ENCODE peak calls at places on chromosomes 12 and 14, in seven cellular contexts. G is astrocyte; S is mesenchymal stem cell; F is hepatocyte; A is aorta; W is CD8-positive, alpha-beta T cell; X is GM23248. P is an unnamed sample.

GRCh38 chr14:98919431-98919830 is 352.6 kb downstream of the BCL11B start:
- DNase-seq in G (no peak), X (no peak), A (peak; percentile 51), S (no peak), W (no peak), F (no peak), P (no peak)

GRCh38 chr12:56804684-56805083 is 41.6 kb downstream of the HSD17B6 start:
- DNase-seq in G (no peak), F (no peak), X (no peak), A (no peak), W (no peak), S (no peak), P (no peak)

GRCh38 chr14:27384124-27384523 is 786.3 kb upstream of the NOVA1 start:
- DNase-seq in S (no peak), G (no peak), X (no peak), W (no peak), A (peak; percentile 61), F (no peak), P (no peak)

GRCh38 chr14:34718750-34719304 is 4.4 kb upstream of the CFL2 start:
- DNase-seq in X (peak; percentile 71), G (peak; percentile 74), S (peak; percentile 60), W (no peak), A (no peak), F (no peak), P (no peak)

GRCh38 chr12:103840881-103841689 is at the start of gene NT5DC3:
- DNase-seq in X (peak; percentile 91), G (peak; percentile 58), A (peak; percentile 95), S (peak; percentile 80), F (peak; percentile 94), W (peak; percentile 74), P (peak; percentile 75)

GRCh38 chr12:123951467-123951866 is 21.2 kb downstream of the CCDC92 start:
- DNase-seq in W (no peak), S (no peak), G (no peak), F (no peak), A (no peak), X (no peak), P (no peak)

GRCh38 chr14:105468621-105469241 is 5.9 kb upstream of the CRIP2 start:
- DNase-seq in S (no peak), X (no peak), W (no peak), F (no peak), A (no peak), G (no peak), P (peak; percentile 72)

GRCh38 chr12:5022030-5022429 is 21.6 kb upstream of the KCNA5 start:
- DNase-seq in W (no peak), F (no peak), X (peak; percentile 32), G (no peak), A (no peak), S (no peak), P (no peak)

GRCh38 chr14:28254768-28255167 is 511.8 kb upstream of the FOXG1 start:
- DNase-seq in W (no peak), G (no peak), A (no peak), X (no peak), S (no peak), F (no peak), P (no peak)

GRCh38 chr14:24670594-24670993 is 36.6 kb upstream of the GZMB start:
- DNase-seq in S (no peak), W (no peak), A (no peak), F (no peak), X (no peak), G (no peak), P (no peak)

GRCh38 chr12:80186727-80187217 is 87.4 kb downstream of the OTOGL start:
- DNase-seq in S (peak; percentile 97), W (no peak), A (no peak), X (peak; percentile 97), F (peak; percentile 93), G (peak; percentile 92), P (peak; percentile 40)

GRCh38 chr14:104602315-104602932 is 2.1 kb downstream of the TMEM179 start:
- DNase-seq in S (no peak), W (no peak), F (no peak), X (no peak), G (no peak), A (no peak), P (no peak)

GRCh38 chr12:130704606-130705005 is 11.5 kb downstream of the RIMBP2 start:
- DNase-seq in W (no peak), F (no peak), G (no peak), A (no peak), X (no peak), S (no peak), P (no peak)

GRCh38 chr12:67442896-67443295 is 173.7 kb downstream of the CAND1 start:
- DNase-seq in A (no peak), G (no peak), S (no peak), F (no peak), W (no peak), X (no peak), P (no peak)

GRCh38 chr12:99387661-99388060 is 259.9 kb upstream of the GARIN6 start:
- DNase-seq in X (no peak), W (no peak), F (no peak), A (no peak), S (no peak), G (peak; percentile 26), P (no peak)

GRCh38 chr12:96220902-96221301 is 26.7 kb downstream of the ELK3 start:
- DNase-seq in S (no peak), A (peak; percentile 43), G (peak; percentile 72), X (peak; percentile 80), F (no peak), W (no peak), P (no peak)

GRCh38 chr12:77179515-77179914 is 114.1 kb upstream of the E2F7 start:
- DNase-seq in W (no peak), S (no peak), G (no peak), F (no peak), A (no peak), X (no peak), P (no peak)

GRCh38 chr14:96584907-96585671 is 82.9 kb downstream of the PAPOLA start:
- DNase-seq in S (no peak), W (no peak), A (no peak), X (no peak), F (no peak), G (no peak), P (no peak)

GRCh38 chr14:78498062-78498595 is 328.0 kb downstream of the NRXN3 start:
- DNase-seq in F (no peak), G (no peak), X (no peak), W (no peak), S (no peak), A (no peak), P (no peak)

GRCh38 chr12:89185889-89186288 is 166.4 kb downstream of the DUSP6 start:
- DNase-seq in A (no peak), F (no peak), G (no peak), X (peak; percentile 47), S (no peak), W (no peak), P (no peak)

GRCh38 chr12:94640134-94640928 is 10.0 kb downstream of the TMCC3 start:
- DNase-seq in G (peak; percentile 94), A (no peak), X (peak; percentile 34), S (peak; percentile 75), F (no peak), W (no peak), P (no peak)

GRCh38 chr12:90909069-90909676 is 45.8 kb downstream of the CCER1 start:
- DNase-seq in G (peak; percentile 47), X (peak; percentile 79), W (no peak), F (peak; percentile 67), A (no peak), S (peak; percentile 64), P (no peak)

GRCh38 chr14:59679872-59680271 is 103.3 kb upstream of the CCDC175 start:
- DNase-seq in S (peak; percentile 36), A (no peak), F (peak; percentile 39), X (peak; percentile 3), W (no peak), G (no peak), P (no peak)

GRCh38 chr12:5187136-5187535 is 143.5 kb downstream of the KCNA5 start:
- DNase-seq in G (no peak), S (no peak), F (no peak), W (no peak), X (no peak), A (no peak), P (no peak)

GRCh38 chr14:103549361-103550311 is 12.8 kb downstream of the BAG5 start:
- DNase-seq in W (no peak), X (no peak), F (no peak), S (no peak), A (peak; percentile 74), G (no peak), P (no peak)

GRCh38 chr12:125434131-125434530 is 368.9 kb downstream of the AACS start:
- DNase-seq in S (no peak), X (no peak), F (no peak), G (no peak), A (no peak), W (no peak), P (no peak)
- H3K4me1 ChIP-seq in S (no peaks in the 10 kb centered on the region), X (no peaks in the 10 kb centered on the region), F (no peaks in the 10 kb centered on the region), G (no peaks in the 10 kb centered on the region), A (no peaks in the 10 kb centered on the region), W (no peaks in the 10 kb centered on the region), P (no peaks in the 10 kb centered on the region)

GRCh38 chr14:53108292-53108937 is 44.7 kb downstream of the DDHD1 start:
- DNase-seq in W (no peak), G (no peak), A (no peak), F (no peak), S (peak; percentile 9), X (peak; percentile 46), P (no peak)
- H3K4me3 ChIP-seq in W (peak overlapping the region; percentile 57), G (no peak overlapping the region), A (no peak overlapping the region), F (no peak overlapping the region), S (no peak overlapping the region), X (peak overlapping the region; percentile 70), P (peak overlapping the region; percentile 45)

GRCh38 chr12:121439715-121440114 is 39.8 kb downstream of the RNF34 start:
- DNase-seq in X (no peak), S (no peak), G (no peak), W (no peak), A (no peak), F (no peak), P (no peak)

GRCh38 chr12:121443193-121443829 is 43.4 kb downstream of the RNF34 start:
- DNase-seq in A (peak; percentile 96), X (peak; percentile 86), S (peak; percentile 79), W (peak; percentile 47), G (peak; percentile 29), F (peak; percentile 89), P (peak; percentile 80)

GRCh38 chr12:121440768-121441167 is 40.9 kb downstream of the RNF34 start:
- DNase-seq in G (no peak), X (no peak), F (no peak), S (no peak), A (no peak), W (no peak), P (no peak)

GRCh38 chr12:121442028-121442948 is 42.4 kb downstream of the RNF34 start:
- DNase-seq in W (no peak), A (no peak), S (no peak), X (no peak), G (no peak), F (no peak), P (no peak)

DNA sequence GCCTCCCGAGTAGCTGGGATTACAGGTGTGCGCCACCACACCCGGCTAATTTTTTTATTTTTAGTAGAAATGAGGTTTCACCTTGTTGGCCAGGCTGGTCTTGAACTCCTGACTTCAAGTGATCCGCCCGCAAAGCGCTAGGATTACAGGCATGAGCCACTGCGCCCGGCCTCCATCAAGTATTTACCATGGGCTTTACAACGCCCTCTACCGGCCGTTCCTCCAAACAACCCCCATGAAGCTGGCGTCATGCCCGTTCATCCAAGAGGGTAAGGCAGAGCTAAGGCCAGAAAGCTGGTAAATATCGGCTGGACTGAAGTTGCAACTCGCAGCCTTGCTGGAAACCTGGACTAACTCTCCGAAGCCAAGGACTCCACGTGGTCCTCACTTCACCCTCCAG is 41.6 kb downstream of the RNF34 start:
- DNase-seq in A (no peak), F (no peak), W (no peak), X (no peak), G (no peak), S (no peak), P (no peak)
- H3K4me1 ChIP-seq in A (no peaks in the 10 kb centered on the region), F (no peaks in the 10 kb centered on the region), W (no peaks in the 10 kb centered on the region), X (peaks cover 2% of the 10 kb centered on the region), G (no peaks in the 10 kb centered on the region), S (peaks cover 5% of the 10 kb centered on the region), P (peaks cover 5% of the 10 kb centered on the region)

GRCh38 chr14:70189678-70190077 is 927 bp upstream of the SLC8A3 start:
- DNase-seq in S (no peak), X (no peak), A (no peak), F (no peak), W (no peak), G (no peak), P (no peak)
- H3K4me3 ChIP-seq in S (no peak overlapping the region), X (no peak overlapping the region), A (no peak overlapping the region), F (no peak overlapping the region), W (no peak overlapping the region), G (no peak overlapping the region), P (peak overlapping the region; percentile 71)

P was measured in gastrocnemius medialis.